ENCODE peak calls at places on chromosomes 4 and X, in six cellular contexts. U, C, X, B, D and F are unnamed samples.

GRCh38 chr4:80071643-80072606 is 1.1 kb downstream of the ANTXR2 start:
- DNase-seq in B (no peak), C (peak; percentile 36), U (peak; percentile 90), X (peak; percentile 44), D (peak; percentile 55), F (peak; percentile 20)

GRCh38 chrX:133654801-133655200 is 239.5 kb upstream of the GPC4 start:
- DNase-seq in C (no peak), B (no peak), U (no peak), X (no peak), D (no peak), F (no peak)

GRCh38 chr4:142480244-142480643 is 365.9 kb downstream of the INPP4B start:
- DNase-seq in U (no peak), C (no peak), B (peak; percentile 28), X (no peak), D (no peak), F (no peak)

GRCh38 chr4:1910643-1911042 is 39.5 kb downstream of the NSD2 start:
- DNase-seq in C (peak; percentile 34), X (peak; percentile 26), B (peak; percentile 65), D (peak; percentile 57), U (no peak), F (no peak)

GRCh38 chr4:76036855-76037254 is 985 bp upstream of the CXCL11 start:
- DNase-seq in U (no peak), D (no peak), B (no peak), X (no peak), C (no peak), F (no peak)

GRCh38 chr4:6116696-6117285 is 83.6 kb downstream of the JAKMIP1 start:
- DNase-seq in B (no peak), D (no peak), X (no peak), U (no peak), C (no peak), F (no peak)

GRCh38 chr4:96343836-96344235 is 503.9 kb downstream of the PDHA2 start:
- DNase-seq in U (no peak), X (no peak), B (no peak), C (no peak), D (no peak), F (no peak)

GRCh38 chrX:49879656-49880277 is 483 bp downstream of the USP27X start:
- DNase-seq in B (peak; percentile 2), C (no peak), X (no peak), D (no peak), U (no peak), F (no peak)

GRCh38 chr4:68732653-68733466 is 62.4 kb upstream of the UGT2B15 start:
- DNase-seq in C (no peak), D (no peak), X (no peak), B (no peak), U (no peak), F (no peak)

GRCh38 chrX:6660567-6661252 is 125.8 kb upstream of the VCX3A start:
- DNase-seq in C (no peak), D (no peak), U (no peak), B (no peak), X (no peak), F (no peak)

GRCh38 chrX:133120406-133120805 is 23.5 kb upstream of the USP26 start:
- DNase-seq in U (no peak), B (no peak), C (no peak), D (no peak), X (no peak), F (no peak)

GRCh38 chrX:106917830-106918500 is 2.2 kb upstream of the CLDN2 start:
- DNase-seq in X (no peak), C (no peak), U (no peak), B (peak; percentile 86), D (no peak), F (no peak)

GRCh38 chr4:3013839-3014350 is 50.5 kb downstream of the GRK4 start:
- DNase-seq in B (no peak), D (no peak), X (no peak), C (no peak), U (no peak), F (no peak)

GRCh38 chrX:136495043-136495442 is 2.3 kb upstream of the HTATSF1 start:
- DNase-seq in D (no peak), U (no peak), B (no peak), X (no peak), C (no peak), F (no peak)

GRCh38 chrX:155027509-155028066 is 944 bp downstream of the FUNDC2 start:
- DNase-seq in B (peak; percentile 44), C (no peak), U (no peak), X (peak; percentile 8), D (no peak), F (no peak)

GRCh38 chr4:182729527-182729926 is 187.7 kb downstream of the DCTD start:
- DNase-seq in C (no peak), U (no peak), B (no peak), D (no peak), X (no peak), F (no peak)

GRCh38 chrX:1322393-1322792 is 14.2 kb upstream of the IL3RA start:
- DNase-seq in X (no peak), D (no peak), C (no peak), U (no peak), B (no peak), F (no peak)

GRCh38 chr4:7828011-7828720 is 111.5 kb downstream of the AFAP1 start:
- DNase-seq in D (peak; percentile 62), C (no peak), B (peak; percentile 96), U (no peak), X (peak; percentile 26), F (no peak)
- TF ChIP-seq POLR2AphosphoS5 in D (no peak), C (no peak), B (peak; percentile 48), U (no peak), X (peak; percentile 47), F (no peak)

GRCh38 chr4:156829194-156829593 is 142.4 kb downstream of the PDGFC start:
- DNase-seq in D (no peak), C (no peak), U (no peak), B (peak; percentile 40), X (peak; percentile 17), F (no peak)
- TF ChIP-seq POLR2AphosphoS5 in D (no peak), C (no peak), U (no peak), B (no peak), X (peak; percentile 54), F (no peak)

GRCh38 chr4:110163327-110164070 is 34.9 kb downstream of the ELOVL6 start:
- DNase-seq in B (no peak), D (no peak), C (no peak), U (no peak), X (no peak), F (no peak)
- TF ChIP-seq POLR2AphosphoS5 in B (no peak), D (no peak), C (no peak), U (no peak), X (no peak), F (no peak)

GRCh38 chr4:150589174-150589573 is 7.2 kb downstream of the MAB21L2 start:
- DNase-seq in D (no peak), C (no peak), X (no peak), U (no peak), B (no peak), F (no peak)

GRCh38 chr4:150588341-150588740 is 6.4 kb downstream of the MAB21L2 start:
- DNase-seq in C (no peak), U (no peak), D (no peak), X (no peak), B (no peak), F (no peak)

GRCh38 chr4:150584198-150584593 is 2.2 kb downstream of the MAB21L2 start:
- DNase-seq in B (no peak), D (no peak), C (no peak), U (no peak), X (no peak), F (no peak)

GRCh38 chr4:150583287-150584197 is 1.6 kb downstream of the MAB21L2 start:
- DNase-seq in X (no peak), C (no peak), U (peak; percentile 72), B (peak; percentile 26), D (peak; percentile 29), F (no peak)

GRCh38 chr4:150586162-150586561 is 4.2 kb downstream of the MAB21L2 start:
- DNase-seq in X (no peak), U (no peak), B (no peak), C (no peak), D (no peak), F (no peak)
- TF ChIP-seq POLR2AphosphoS5 in X (no peak), U (no peak), B (no peak), C (no peak), D (no peak), F (no peak)